ENCODE peak calls at places on chromosomes 13 and 19, in nine cellular contexts. D is breast epithelium, K is uterus, Z is H1, P is right lobe of liver, N is tibial nerve, O is heart left ventricle, Y is HCT116, S is A549. C is an unnamed sample.
A peak's percentile ranks its signal among the peaks of the same experiment; 100 is the strongest.

GRCh38 chr13:52001120-52001731 is 10.0 kb downstream of the ATP7B start:
- DNase-seq in D (no peak), K (no peak), Z (no peak), P (no peak), N (no peak), O (no peak), Y (peak; percentile 32), S (peak; percentile 40), C (no peak)

GRCh38 chr13:77373541-77373940 is 46.6 kb upstream of the MYCBP2 start:
- DNase-seq in D (no peak), K (no peak), Z (no peak), P (no peak), N (no peak), O (no peak), Y (no peak), S (no peak), C (no peak)

GRCh38 chr13:31610270-31610998 is 128.9 kb upstream of the RXFP2 start:
- DNase-seq in D (no peak), K (no peak), Z (no peak), P (no peak), N (no peak), O (no peak), Y (no peak), S (no peak), C (no peak)

GRCh38 chr13:32426191-32426980 is 1.5 kb downstream of the N4BP2L1 start:
- DNase-seq in D (no peak), K (no peak), Z (no peak), P (peak; percentile 50), N (no peak), O (no peak), Y (no peak), S (no peak), C (peak; percentile 64)

GRCh38 chr19:18850560-18851375 is 19.0 kb downstream of the UPF1 start:
- DNase-seq in D (no peak), K (no peak), Z (no peak), P (no peak), N (no peak), O (no peak), Y (no peak), S (no peak), C (no peak)

GRCh38 chr13:99971576-99972189 is at the start of gene ZIC5:
- DNase-seq in D (no peak), K (no peak), Z (peak; percentile 84), P (no peak), N (no peak), O (no peak), Y (no peak), S (peak; percentile 85), C (no peak)

GRCh38 chr13:37473035-37473434 is 125.5 kb downstream of the POSTN start:
- DNase-seq in D (no peak), K (no peak), Z (no peak), P (no peak), N (no peak), O (no peak), Y (no peak), S (no peak), C (no peak)

GRCh38 chr13:43085545-43085944 is 62.2 kb downstream of the DNAJC15 start:
- DNase-seq in D (no peak), K (no peak), Z (no peak), P (no peak), N (no peak), O (no peak), Y (peak; percentile 16), S (peak; percentile 20), C (no peak)

GRCh38 chr13:100594731-100595130 is 6.1 kb upstream of the GGACT start:
- DNase-seq in D (no peak), K (no peak), Z (no peak), P (no peak), N (no peak), O (no peak), Y (no peak), S (peak; percentile 11), C (peak; percentile 61)

GRCh38 chr19:7224205-7224833 is 69.9 kb downstream of the INSR start:
- DNase-seq in D (no peak), K (peak; percentile 73), Z (no peak), P (peak; percentile 87), N (peak; percentile 51), O (peak; percentile 53), Y (no peak), S (no peak), C (peak; percentile 50)

GRCh38 chr19:843180-843835 is 2.5 kb downstream of the PRTN3 start:
- DNase-seq in D (no peak), K (no peak), Z (no peak), P (no peak), N (no peak), O (no peak), Y (no peak), S (peak; percentile 55), C (peak; percentile 50)

GRCh38 chr13:27131202-27131623 is 40.4 kb downstream of the USP12 start:
- DNase-seq in D (no peak), K (no peak), Z (no peak), P (no peak), N (no peak), O (no peak), Y (peak; percentile 13), S (peak; percentile 4), C (no peak)

GRCh38 chr19:1001538-1002166 is 1.4 kb downstream of the GRIN3B start:
- DNase-seq in D (no peak), K (no peak), Z (no peak), P (no peak), N (no peak), O (no peak), Y (no peak), S (peak; percentile 46), C (peak; percentile 74)

GRCh38 chr13:26509491-26509890 is 48.0 kb upstream of the WASF3 start:
- DNase-seq in D (no peak), K (no peak), Z (no peak), P (no peak), N (no peak), O (no peak), Y (no peak), S (no peak), C (no peak)

GRCh38 chr19:40217921-40218890 is at the start of gene TTC9B:
- DNase-seq in D (no peak), K (no peak), Z (peak; percentile 46), P (no peak), N (no peak), O (no peak), Y (no peak), S (peak; percentile 51), C (no peak)

GRCh38 chr13:99196466-99197256 is 4.0 kb upstream of the UBAC2 start:
- DNase-seq in D (no peak), K (no peak), Z (no peak), P (no peak), N (no peak), O (no peak), Y (peak; percentile 54), S (no peak), C (no peak)

GRCh38 chr13:28138756-28139470 is 568 bp downstream of the PAN3 start:
- DNase-seq in D (peak; percentile 77), K (peak; percentile 84), Z (peak; percentile 44), P (peak; percentile 89), N (peak; percentile 53), O (peak; percentile 89), Y (peak; percentile 63), S (peak; percentile 83), C (peak; percentile 93)

GRCh38 chr13:28136916-28137315 is 1.4 kb upstream of the PAN3 start:
- DNase-seq in D (no peak), K (no peak), Z (no peak), P (no peak), N (no peak), O (no peak), Y (no peak), S (no peak), C (no peak)

GRCh38 chr13:28137556-28137955 is 789 bp upstream of the PAN3 start:
- DNase-seq in D (no peak), K (no peak), Z (no peak), P (no peak), N (no peak), O (no peak), Y (no peak), S (no peak), C (no peak)

GRCh38 chr13:28138012-28138755 is at the start of gene PAN3:
- DNase-seq in D (peak; percentile 91), K (peak; percentile 90), Z (peak; percentile 72), P (peak; percentile 94), N (peak; percentile 81), O (peak; percentile 95), Y (peak; percentile 78), S (peak; percentile 85), C (peak; percentile 88)

GRCh38 chr13:28140433-28141125 is 2.2 kb downstream of the PAN3 start:
- DNase-seq in D (no peak), K (no peak), Z (no peak), P (no peak), N (no peak), O (no peak), Y (no peak), S (no peak), C (no peak)
- H3K27ac ChIP-seq in D (no peak overlapping the region), K (no peak overlapping the region), Z (no peak overlapping the region), P (no peak overlapping the region), N (no peak overlapping the region), O (no peak overlapping the region), Y (no peak overlapping the region), S (no peak overlapping the region), C (peak overlapping the region; percentile 100)

DNA sequence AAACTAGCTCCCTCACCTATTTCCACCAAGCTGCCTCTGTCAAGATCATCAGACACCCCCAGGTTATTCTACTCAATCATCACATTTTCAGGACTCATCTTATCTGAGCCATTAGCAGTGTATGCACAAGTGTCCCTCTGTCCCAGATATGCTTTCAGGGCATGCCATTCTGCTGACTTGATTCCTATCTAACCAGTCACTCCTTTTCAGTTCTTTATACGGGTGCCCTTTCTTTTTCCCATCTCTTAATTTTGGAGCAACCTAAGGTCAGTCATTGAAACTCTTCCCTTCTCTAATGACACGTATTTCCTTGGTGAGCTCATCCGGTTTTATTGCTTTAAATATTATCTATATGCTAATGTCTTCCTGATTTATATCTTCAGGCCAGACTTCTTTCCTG is 59.1 kb downstream of the DCLK1 start:
- DNase-seq in D (no peak), K (no peak), Z (no peak), P (no peak), N (no peak), O (no peak), Y (no peak), S (no peak), C (no peak)
- TF ChIP-seq CTCF in D (no peak), K (no peak), Z (no peak), P (no peak), N (no peak), O (no peak), Y (no peak), S (no peak), C (no peak)

GRCh38 chr19:4246767-4247593 is at the start of gene YJU2:
- DNase-seq in D (peak; percentile 99), K (peak; percentile 99), Z (peak; percentile 98), P (peak; percentile 99), N (peak; percentile 99), O (peak; percentile 99), Y (peak; percentile 99), S (peak; percentile 98), C (peak; percentile 98)
- TF ChIP-seq POLR2A in D (no peak), K (peak; percentile 36), Z (peak; percentile 97), P (peak; percentile 51), N (peak; percentile 46), O (peak; percentile 46), Y (peak; percentile 12), S (peak; percentile 17), C (peak; percentile 75)

DNA sequence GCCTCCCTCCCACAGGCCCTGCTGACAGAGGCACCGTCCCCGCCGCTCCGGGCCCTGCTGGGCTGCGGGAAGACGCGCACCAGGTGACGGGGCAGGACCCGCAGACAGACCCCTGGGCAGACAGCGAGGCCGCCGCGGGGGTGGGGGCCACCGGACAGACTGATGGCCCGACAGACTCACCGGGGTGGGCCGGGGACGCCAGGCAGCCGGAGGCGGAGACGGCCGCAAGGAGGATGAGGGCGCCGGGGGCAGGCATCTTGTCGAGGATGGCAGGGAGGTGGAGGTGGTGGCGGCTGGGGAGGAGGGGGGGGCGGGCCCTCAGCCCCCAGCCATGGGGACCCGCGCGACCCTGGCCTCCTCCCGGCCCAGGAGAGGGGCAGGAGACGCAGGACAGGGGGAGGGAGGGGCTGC is 309 bp downstream of the LMTK3 start:
- DNase-seq in D (no peak), K (no peak), Z (no peak), P (no peak), N (no peak), O (no peak), Y (no peak), S (no peak), C (no peak)
- H3K27ac ChIP-seq in D (peak overlapping the region; percentile 32), K (no peak overlapping the region), Z (no peak overlapping the region), P (no peak overlapping the region), N (no peak overlapping the region), O (no peak overlapping the region), Y (no peak overlapping the region), S (peak overlapping the region; percentile 56), C (no peak overlapping the region)